ENCODE peak calls at places on chromosomes 7 and 10, in five cellular contexts. J is pancreas, F is right atrium auricular region, Q is AG04450, U is breast epithelium. L is an unnamed sample.

GRCh38 chr10:119250641-119251314 is 43.4 kb downstream of the GRK5 start:
- DNase-seq in J (no peak), F (no peak), Q (peak; percentile 72), U (no peak), L (no peak)

GRCh38 chr10:5038703-5039102 is 35.0 kb upstream of the AKR1C2 start:
- DNase-seq in J (no peak), F (no peak), Q (no peak), U (no peak), L (no peak)

GRCh38 chr7:2760098-2760889 is 72.3 kb downstream of the AMZ1 start:
- DNase-seq in J (no peak), F (no peak), Q (no peak), U (no peak), L (no peak)

GRCh38 chr7:121753965-121754364 is 119.0 kb upstream of the PTPRZ1 start:
- DNase-seq in J (no peak), F (no peak), Q (no peak), U (no peak), L (no peak)

GRCh38 chr10:7915923-7916322 is 97.6 kb downstream of the TAF3 start:
- DNase-seq in J (no peak), F (no peak), Q (no peak), U (no peak), L (no peak)

GRCh38 chr10:93166116-93166515 is 92.4 kb downstream of the CYP26A1 start:
- DNase-seq in J (no peak), F (no peak), Q (no peak), U (no peak), L (no peak)

GRCh38 chr7:157418204-157419029 is 81.6 kb downstream of the DNAJB6 start:
- DNase-seq in J (no peak), F (no peak), Q (no peak), U (no peak), L (no peak)

GRCh38 chr7:45647967-45648670 is 74.0 kb downstream of the ADCY1 start:
- DNase-seq in J (no peak), F (peak; percentile 43), Q (no peak), U (no peak), L (no peak)

GRCh38 chr10:97566338-97566986 is 6.1 kb upstream of the ANKRD2 start:
- DNase-seq in J (peak; percentile 11), F (no peak), Q (no peak), U (no peak), L (no peak)

GRCh38 chr10:116733566-116733965 is 8.8 kb downstream of the HSPA12A start:
- DNase-seq in J (no peak), F (no peak), Q (peak; percentile 66), U (no peak), L (no peak)

GRCh38 chr10:60869916-60870728 is 73.9 kb downstream of the RHOBTB1 start:
- DNase-seq in J (no peak), F (no peak), Q (no peak), U (no peak), L (no peak)

DNA sequence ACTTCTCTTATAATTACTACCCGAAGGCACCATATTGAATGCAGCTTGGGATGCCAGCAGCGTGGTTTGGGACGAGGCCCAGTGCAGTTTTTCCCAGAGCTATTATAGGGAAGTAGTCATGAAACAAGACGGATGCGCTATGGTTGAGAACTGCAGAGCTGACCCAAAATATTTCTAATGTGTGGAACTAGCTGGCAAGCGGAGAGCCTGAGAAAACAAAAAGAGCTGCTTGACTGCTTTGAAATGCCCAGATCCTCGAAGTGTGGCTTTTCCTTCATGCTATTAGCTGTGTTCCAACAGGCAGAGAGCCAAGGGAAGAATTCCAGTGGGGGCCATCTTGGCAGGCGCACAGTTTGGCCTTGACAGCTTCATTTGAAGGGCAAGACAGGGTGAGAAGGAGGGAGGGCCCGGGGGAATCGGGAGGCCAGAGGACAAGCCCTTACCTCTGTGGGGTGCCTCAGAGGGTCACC is 122.7 kb downstream of the CUL2 start:
- DNase-seq in J (no peak), F (no peak), Q (no peak), U (peak; percentile 93), L (no peak)
- H3K27ac ChIP-seq in J (peak overlapping the region; percentile 7), F (no peak overlapping the region), Q (no peak overlapping the region), U (peak overlapping the region; percentile 86), L (no peak overlapping the region)

GRCh38 chr7:43490016-43490415 is 92.9 kb upstream of the STK17A start:
- DNase-seq in J (no peak), F (no peak), Q (no peak), U (no peak), L (no peak)
- H3K27me3 ChIP-seq in J (no peaks in the 10 kb centered on the region), F (no peaks in the 10 kb centered on the region), Q (peaks cover 19% of the 10 kb centered on the region), U (no peaks in the 10 kb centered on the region), L (no peaks in the 10 kb centered on the region)

GRCh38 chr7:128829391-128830166 is 627 bp upstream of the FLNC start:
- DNase-seq in J (peak; percentile 61), F (no peak), Q (no peak), U (no peak), L (no peak)
- TF ChIP-seq CTCF in J (no peak), F (no peak), Q (no peak), U (no peak), L (no peak)

GRCh38 chr7:101241015-101241363 is 3.4 kb upstream of the CLDN15 start:
- DNase-seq in J (no peak), F (no peak), Q (no peak), U (no peak), L (no peak)

GRCh38 chr7:101239951-101240220 is 2.3 kb upstream of the CLDN15 start:
- DNase-seq in J (no peak), F (no peak), Q (no peak), U (no peak), L (no peak)

GRCh38 chr7:101239191-101239950 is 1.8 kb upstream of the CLDN15 start:
- DNase-seq in J (peak; percentile 72), F (no peak), Q (no peak), U (no peak), L (no peak)

GRCh38 chr7:101238226-101239182 is 902 bp upstream of the CLDN15 start:
- DNase-seq in J (peak; percentile 80), F (no peak), Q (no peak), U (no peak), L (no peak)

DNA sequence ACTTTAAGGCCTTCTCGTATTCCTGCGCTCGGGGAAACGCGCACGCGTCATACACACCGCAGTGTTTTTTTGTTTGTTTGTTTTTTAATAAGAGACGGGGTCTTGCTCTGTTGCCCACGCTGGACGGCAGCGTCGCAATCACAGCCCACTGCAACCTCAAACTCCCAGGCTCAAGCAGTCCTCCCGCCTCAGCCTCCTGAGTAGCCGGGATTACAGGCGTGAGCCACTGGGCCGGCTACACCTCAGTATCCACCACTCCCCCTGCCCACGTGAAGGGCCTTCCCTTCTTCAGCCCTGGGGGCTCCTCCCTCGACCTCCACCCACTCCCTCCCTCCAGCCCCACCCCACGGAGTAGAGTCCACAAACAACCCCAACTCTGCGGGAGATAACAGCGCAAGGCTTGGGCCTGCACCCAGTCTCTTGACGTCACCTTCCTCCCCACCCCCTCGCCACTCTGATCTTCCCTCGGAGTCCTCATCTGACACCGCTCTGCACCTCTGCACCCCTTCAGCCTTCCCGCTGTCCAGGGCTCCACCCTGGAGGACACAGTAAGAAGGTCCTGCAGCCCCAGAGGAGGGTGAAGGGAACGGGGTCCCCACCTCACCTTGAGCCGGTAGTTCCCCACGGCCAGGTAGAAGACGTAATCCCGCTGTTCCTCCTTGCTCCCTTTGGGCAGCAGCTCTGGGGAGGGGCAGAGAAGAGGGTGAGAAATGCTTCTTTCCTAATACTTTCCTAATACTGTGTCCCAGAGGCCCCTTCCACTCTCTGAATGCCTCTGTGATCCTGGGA is 2.8 kb upstream of the CLDN15 start:
- DNase-seq in J (peak; percentile 46), F (no peak), Q (no peak), U (no peak), L (no peak)
- H3K27ac ChIP-seq in J (no peak overlapping the region), F (peak overlapping the region; percentile 32), Q (no peak overlapping the region), U (peak overlapping the region; percentile 93), L (no peak overlapping the region)

DNA sequence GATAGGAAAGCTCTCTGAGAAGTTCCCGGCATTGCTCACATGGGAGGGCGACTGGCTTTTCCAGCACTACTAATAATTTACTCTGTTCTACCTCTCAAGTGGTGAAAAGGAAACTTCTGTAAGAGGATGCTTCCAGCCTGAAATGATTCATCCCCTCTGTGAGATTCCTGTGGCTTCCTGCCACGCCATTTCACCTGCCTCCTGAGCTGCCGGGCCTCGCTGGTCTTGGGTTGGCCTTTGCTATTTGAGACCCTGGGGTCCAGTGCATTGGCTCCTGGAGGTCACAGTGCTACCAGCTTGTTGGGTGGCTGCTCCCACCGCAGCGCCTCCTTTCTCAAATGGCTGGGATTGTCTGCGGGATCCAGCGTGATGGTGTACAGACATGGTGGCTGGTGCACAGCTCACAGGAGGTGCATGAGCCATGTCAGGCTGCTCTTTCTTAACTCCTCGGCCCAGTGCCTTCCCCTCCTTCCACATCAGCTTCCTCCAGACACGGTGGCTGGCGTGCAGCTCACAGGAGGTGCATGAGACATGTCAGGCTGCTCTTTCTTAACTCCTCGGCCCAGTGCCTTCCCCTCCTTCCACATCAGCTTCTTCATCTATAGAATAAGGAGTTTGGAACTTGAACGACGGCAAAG is 42.9 kb upstream of the PCBD1 start:
- DNase-seq in J (peak; percentile 30), F (no peak), Q (no peak), U (no peak), L (no peak)
- H3K27me3 ChIP-seq in J (no peaks in the 10 kb centered on the region), F (no peaks in the 10 kb centered on the region), Q (peaks cover 67% of the 10 kb centered on the region), U (no peaks in the 10 kb centered on the region), L (no peaks in the 10 kb centered on the region)

DNA sequence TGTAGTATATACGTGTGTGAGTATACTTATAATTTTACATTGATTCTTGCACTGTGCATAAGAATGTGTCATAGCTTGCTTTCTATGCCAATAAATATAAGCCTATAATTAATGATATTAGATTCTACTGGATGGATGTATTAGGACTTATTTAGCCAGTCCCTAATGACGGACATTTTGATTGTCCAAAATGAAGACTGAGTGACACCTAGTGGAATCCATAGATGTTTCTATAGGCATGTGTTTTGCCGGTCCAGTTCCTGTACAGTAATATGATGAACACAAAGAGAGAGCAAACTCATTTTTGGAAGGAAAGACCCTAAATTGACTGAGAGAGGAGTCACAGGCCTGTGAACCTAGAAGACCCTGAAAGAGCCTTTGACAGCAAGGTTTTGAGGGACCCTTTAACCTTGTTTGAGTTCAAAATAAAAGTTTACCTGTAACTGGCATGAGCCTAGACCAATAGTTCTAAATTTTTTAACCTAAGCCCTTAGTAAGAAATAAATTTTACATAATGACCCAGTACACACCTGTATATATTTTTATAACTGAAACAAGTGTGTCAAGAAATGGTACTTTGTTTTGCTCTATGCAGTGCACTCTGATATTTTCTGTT is 42.4 kb upstream of the AGBL3 start:
- DNase-seq in J (no peak), F (no peak), Q (no peak), U (no peak), L (no peak)
- TF ChIP-seq CTCF in J (no peak), F (peak; percentile 50), Q (no peak), U (no peak), L (peak; percentile 24)

DNA sequence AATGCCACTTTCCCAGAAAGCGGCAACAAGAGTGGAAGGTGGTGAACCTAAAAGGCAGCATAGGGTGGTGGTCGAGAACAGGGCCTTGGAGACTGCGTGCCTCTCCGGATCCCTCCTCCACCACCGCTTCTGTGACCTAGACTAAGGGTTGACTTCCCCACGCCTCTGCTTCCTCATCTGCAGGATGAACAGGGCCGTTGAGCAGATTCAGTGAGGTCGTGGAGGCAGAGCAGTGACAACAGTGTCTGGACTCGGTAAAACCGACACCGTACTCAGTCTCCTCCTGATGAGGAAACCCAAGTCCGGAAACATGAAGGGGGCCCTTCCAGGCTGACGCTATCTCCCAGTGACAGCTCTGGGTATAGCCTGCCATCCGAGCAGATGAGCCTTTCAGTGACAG is 162.6 kb downstream of the CELF2 start:
- DNase-seq in J (no peak), F (no peak), Q (no peak), U (no peak), L (peak; percentile 39)
- H3K27ac ChIP-seq in J (no peak overlapping the region), F (peak overlapping the region; percentile 70), Q (no peak overlapping the region), U (peak overlapping the region; percentile 12), L (peak overlapping the region; percentile 75)

GRCh38 chr7:99779949-99780348 is 4.0 kb downstream of the CYP3A4 start:
- DNase-seq in J (no peak), F (no peak), Q (no peak), U (no peak), L (no peak)
- H3K27me3 ChIP-seq in J (no peaks in the 10 kb centered on the region), F (no peaks in the 10 kb centered on the region), Q (peaks cover 7% of the 10 kb centered on the region), U (no peaks in the 10 kb centered on the region), L (no peaks in the 10 kb centered on the region)

L was measured in CD4-positive, alpha-beta T cell.